ENCODE peak calls at places on chromosomes 2 and 18, in five cellular contexts. P is iPS-NIHi11, I is adipocyte, W is NCI-H2081, V is choroid plexus epithelial cell. T is an unnamed sample.

GRCh38 chr2:59885536-59885935 is 667.9 kb downstream of the BCL11A start:
- DNase-seq in P (peak; percentile 35), I (no peak), W (no peak), V (no peak), T (no peak)

GRCh38 chr2:170298115-170298514 is 120.2 kb downstream of the MYO3B start:
- DNase-seq in P (no peak), I (no peak), W (no peak), V (no peak), T (no peak)

GRCh38 chr2:21404827-21405625 is 281.3 kb downstream of the TDRD15 start:
- DNase-seq in P (no peak), I (no peak), W (no peak), V (no peak), T (no peak)

GRCh38 chr18:1872274-1872673 is 699.0 kb downstream of the METTL4 start:
- DNase-seq in P (no peak), I (no peak), W (no peak), V (no peak), T (no peak)

GRCh38 chr18:23828426-23828825 is 139.2 kb downstream of the LAMA3 start:
- DNase-seq in P (no peak), I (peak; percentile 52), W (peak; percentile 5), V (peak; percentile 91), T (peak; percentile 89)

GRCh38 chr2:131413148-131413747 is 49.3 kb upstream of the RAB6D start:
- DNase-seq in P (peak; percentile 53), I (peak; percentile 82), W (peak; percentile 46), V (peak; percentile 82), T (peak; percentile 57)

GRCh38 chr2:84969511-84970265 is 1.3 kb upstream of the KCMF1 start:
- DNase-seq in P (no peak), I (peak; percentile 68), W (no peak), V (peak; percentile 54), T (peak; percentile 35)

GRCh38 chr2:85242321-85242720 is 85.5 kb downstream of the TGOLN2 start:
- DNase-seq in P (no peak), I (no peak), W (no peak), V (no peak), T (no peak)

GRCh38 chr2:129793326-129793955 is 186.0 kb upstream of the RAB6C start:
- DNase-seq in P (no peak), I (no peak), W (no peak), V (no peak), T (no peak)

GRCh38 chr2:30356061-30356460 is 91.0 kb upstream of the LCLAT1 start:
- DNase-seq in P (no peak), I (peak; percentile 32), W (no peak), V (no peak), T (no peak)

GRCh38 chr2:195051401-195051800 is 605.6 kb upstream of the SLC39A10 start:
- DNase-seq in P (no peak), I (peak; percentile 43), W (no peak), V (peak; percentile 44), T (no peak)

GRCh38 chr2:239769574-239770145 is 255.5 kb downstream of the NDUFA10 start:
- DNase-seq in P (no peak), I (no peak), W (no peak), V (no peak), T (no peak)

GRCh38 chr18:9520666-9521065 is 45.4 kb downstream of the RALBP1 start:
- DNase-seq in P (no peak), I (peak; percentile 36), W (no peak), V (peak; percentile 63), T (no peak)

GRCh38 chr18:76757343-76757742 is 65.0 kb upstream of the ZNF236 start:
- DNase-seq in P (no peak), I (no peak), W (no peak), V (no peak), T (no peak)

GRCh38 chr2:232458661-232459418 is 2.9 kb downstream of the ALPI start:
- DNase-seq in P (no peak), I (no peak), W (no peak), V (no peak), T (no peak)

GRCh38 chr2:218992196-218992595 is 1.0 kb downstream of the CRYBA2 start:
- DNase-seq in P (no peak), I (no peak), W (no peak), V (no peak), T (no peak)

GRCh38 chr2:208350610-208351009 is 56.0 kb upstream of the PTH2R start:
- DNase-seq in P (no peak), I (peak; percentile 20), W (no peak), V (peak; percentile 66), T (no peak)

GRCh38 chr2:38797276-38797675 is 19.3 kb downstream of the GEMIN6 start:
- DNase-seq in P (no peak), I (no peak), W (no peak), V (no peak), T (peak; percentile 20)

T was measured in RPMI7951.